ENCODE peak calls at places on chromosomes 4 and X, in ten cellular contexts. P, O, J, W, X, K, Q, U, N and S are unnamed samples.

GRCh38 chr4:86449746-86450145 is 89.9 kb upstream of the MAPK10 start:
- DNase-seq in W (no peak), K (no peak), Q (peak; percentile 13), U (no peak), N (peak; percentile 6), J (no peak), O (no peak), P (no peak), X (no peak), S (no peak)

GRCh38 chrX:131841496-131842410 is 181.3 kb upstream of the STK26 start:
- DNase-seq in P (no peak), K (peak; percentile 13), O (no peak), U (no peak), J (peak; percentile 84), X (peak; percentile 62), N (peak; percentile 60), W (peak; percentile 52), Q (peak; percentile 72), S (peak; percentile 49)

GRCh38 chr4:102272318-102272717 is 73.0 kb downstream of the SLC39A8 start:
- DNase-seq in X (no peak), P (no peak), N (no peak), J (no peak), W (no peak), U (no peak), O (no peak), Q (no peak), K (no peak), S (no peak)

GRCh38 chr4:136864580-136865185 is 667.6 kb downstream of the PCDH18 start:
- DNase-seq in O (peak; percentile 9), N (peak; percentile 89), J (peak; percentile 23), Q (peak; percentile 79), X (peak; percentile 93), W (no peak), U (no peak), P (no peak), K (peak; percentile 71), S (peak; percentile 10)

GRCh38 chrX:7119927-7120577 is 27.5 kb upstream of the STS start:
- DNase-seq in O (no peak), J (no peak), N (no peak), Q (no peak), X (no peak), W (no peak), P (no peak), U (no peak), K (no peak), S (no peak)

GRCh38 chr4:42596918-42597317 is 60.0 kb downstream of the ATP8A1 start:
- DNase-seq in W (no peak), P (no peak), J (no peak), N (no peak), O (no peak), Q (no peak), X (no peak), K (no peak), U (no peak), S (no peak)

GRCh38 chr4:118373614-118374255 is 20.9 kb upstream of the PRSS12 start:
- DNase-seq in U (no peak), O (no peak), W (no peak), J (no peak), Q (no peak), P (no peak), X (peak; percentile 26), N (peak; percentile 32), K (no peak), S (no peak)

GRCh38 chrX:56853436-56853835 is 124.4 kb downstream of the NBDY start:
- DNase-seq in K (no peak), Q (no peak), O (no peak), J (no peak), U (no peak), P (no peak), N (no peak), X (no peak), W (no peak), S (no peak)

GRCh38 chr4:76198411-76199237 is 15.0 kb downstream of the SCARB2 start:
- DNase-seq in O (peak; percentile 71), X (peak; percentile 94), K (peak; percentile 26), Q (peak; percentile 52), W (peak; percentile 62), J (peak; percentile 53), P (no peak), N (peak; percentile 87), U (peak; percentile 64), S (peak; percentile 46)

GRCh38 chrX:118521435-118521834 is 25.8 kb downstream of the DOCK11 start:
- DNase-seq in J (no peak), Q (no peak), X (peak; percentile 60), U (no peak), K (no peak), O (no peak), N (peak; percentile 68), P (no peak), W (no peak), S (no peak)

GRCh38 chr4:1494416-1495315 is 88.4 kb upstream of the NKX1-1 start:
- DNase-seq in O (no peak), P (no peak), K (no peak), U (no peak), W (no peak), N (no peak), J (no peak), Q (no peak), X (no peak), S (no peak)

GRCh38 chr4:41213563-41214157 is 682 bp downstream of the APBB2 start:
- DNase-seq in X (no peak), Q (no peak), J (peak; percentile 17), W (no peak), P (no peak), N (no peak), U (peak; percentile 69), K (no peak), O (peak; percentile 60), S (no peak)

GRCh38 chr4:105483840-105484239 is 10.0 kb upstream of the PPA2 start:
- DNase-seq in X (no peak), W (no peak), K (no peak), P (no peak), J (no peak), O (no peak), Q (no peak), N (no peak), U (no peak), S (no peak)

GRCh38 chr4:56768772-56769171 is 52.7 kb downstream of the SPINK2 start:
- DNase-seq in O (no peak), J (no peak), P (no peak), W (no peak), Q (no peak), X (no peak), U (no peak), N (no peak), K (no peak), S (no peak)

GRCh38 chr4:76448211-76448610 is 13.2 kb downstream of the SHROOM3 start:
- DNase-seq in W (no peak), U (no peak), X (no peak), J (no peak), K (no peak), P (no peak), N (no peak), O (no peak), Q (no peak), S (no peak)